ENCODE peak calls at places on chromosomes 12 and 14, in five cellular contexts. P is HTR-8/SVneo, J is substantia nigra, Y is pons, W is left cardiac atrium. R is an unnamed sample.

GRCh38 chr14:58060077-58060476 is 91.9 kb downstream of the ARMH4 start:
- DNase-seq in W (no peak), Y (no peak), P (no peak), J (no peak), R (no peak)

GRCh38 chr12:6069452-6070093 is 54.9 kb downstream of the VWF start:
- DNase-seq in J (no peak), W (peak), Y (no peak), P (no peak), R (peak)

GRCh38 chr14:74967618-74968017 is 12.2 kb upstream of the PGF start:
- DNase-seq in Y (no peak), P (no peak), J (no peak), W (no peak), R (no peak)

GRCh38 chr14:89201645-89202044 is 215.4 kb downstream of the FOXN3 start:
- DNase-seq in P (no peak), W (no peak), J (no peak), Y (no peak), R (no peak)

GRCh38 chr12:38291160-38291559 is 25.4 kb upstream of the ALG10B start:
- DNase-seq in P (no peak), J (no peak), Y (no peak), W (no peak), R (no peak)

GRCh38 chr14:54600685-54601084 is 33.8 kb downstream of the SAMD4A start:
- DNase-seq in W (no peak), J (no peak), Y (no peak), P (no peak), R (peak)

GRCh38 chr14:70640938-70641547 is 673 bp upstream of the TTC9 start:
- DNase-seq in P (peak), Y (no peak), W (no peak), J (no peak), R (no peak)

GRCh38 chr14:101022916-101023435 is 119.5 kb upstream of the RTL1 start:
- DNase-seq in W (no peak), Y (no peak), P (no peak), J (no peak), R (no peak)

GRCh38 chr14:99729991-99730875 is 46.1 kb downstream of the CYP46A1 start:
- DNase-seq in J (peak), P (peak), Y (no peak), W (peak), R (peak)

GRCh38 chr12:23536293-23536692 is 413.2 kb downstream of the SOX5 start:
- DNase-seq in W (no peak), P (no peak), J (no peak), Y (no peak), R (no peak)

GRCh38 chr12:48980953-48981756 is 3.0 kb downstream of the WNT1 start:
- DNase-seq in P (no peak), W (peak), Y (no peak), J (no peak), R (no peak)

GRCh38 chr12:65121049-65121955 is at the start of gene WIF1:
- DNase-seq in J (peak), Y (no peak), W (peak), P (peak), R (no peak)

GRCh38 chr14:93231129-93231979 is 24.3 kb downstream of the UBR7 start:
- DNase-seq in J (peak), Y (peak), P (no peak), W (peak), R (peak)

GRCh38 chr12:69389836-69390235 is 30.3 kb downstream of the YEATS4 start:
- DNase-seq in P (peak), W (no peak), Y (no peak), J (no peak), R (no peak)

GRCh38 chr14:67186789-67187188 is 2.5 kb upstream of the GARIN2 start:
- DNase-seq in J (no peak), Y (no peak), P (no peak), W (no peak), R (no peak)

GRCh38 chr14:101625336-101626097 is 64.2 kb downstream of the DIO3 start:
- DNase-seq in J (no peak), P (no peak), Y (no peak), W (no peak), R (no peak)

GRCh38 chr12:105083551-105084105 is 630 bp downstream of the ALDH1L2 start:
- DNase-seq in W (peak), J (peak), Y (peak), P (no peak), R (peak)

GRCh38 chr14:65817011-65817410 is 404.5 kb downstream of the FUT8 start:
- DNase-seq in P (no peak), J (no peak), Y (no peak), W (no peak), R (no peak)

GRCh38 chr12:7959278-7960063 is 23.5 kb upstream of the SLC2A3 start:
- DNase-seq in J (no peak), Y (no peak), P (no peak), W (no peak), R (no peak)

GRCh38 chr14:54116163-54116562 is 159.5 kb upstream of the BMP4 start:
- DNase-seq in P (no peak), J (no peak), W (no peak), Y (no peak), R (no peak)

GRCh38 chr12:116194935-116195431 is 82.5 kb downstream of the MED13L start:
- DNase-seq in P (no peak), J (no peak), Y (no peak), W (no peak), R (no peak)

GRCh38 chr14:96349286-96350075 is 13.7 kb downstream of the ATG2B start:
- DNase-seq in P (no peak), W (no peak), J (no peak), Y (no peak), R (no peak)

GRCh38 chr12:106353178-106353577 is 4.4 kb upstream of the POLR3B start:
- DNase-seq in Y (no peak), J (no peak), P (no peak), W (no peak), R (no peak)

GRCh38 chr14:75050852-75051555 is at the start of gene MLH3:
- DNase-seq in J (peak), Y (peak), P (peak), W (peak), R (peak)

GRCh38 chr14:65198346-65198745 is 96.0 kb upstream of the MAX start:
- DNase-seq in Y (no peak), J (no peak), W (no peak), P (no peak), R (no peak)

GRCh38 chr12:65430571-65431306 is 152.3 kb downstream of the MSRB3 start:
- DNase-seq in W (no peak), P (peak), Y (no peak), J (no peak), R (peak)

GRCh38 chr14:51451561-51451960 is 200.1 kb upstream of the FRMD6 start:
- DNase-seq in W (no peak), P (no peak), Y (no peak), J (no peak), R (no peak)

GRCh38 chr12:89334770-89335169 is 17.5 kb downstream of the DUSP6 start:
- DNase-seq in Y (no peak), W (no peak), J (no peak), P (no peak), R (no peak)

GRCh38 chr14:72341686-72342085 is 409.5 kb downstream of the RGS6 start:
- DNase-seq in J (no peak), P (no peak), W (no peak), Y (no peak), R (no peak)

GRCh38 chr12:586318-587071 is 76.8 kb downstream of the NINJ2 start:
- DNase-seq in Y (no peak), P (no peak), J (no peak), W (peak), R (no peak)

GRCh38 chr12:92665496-92665895 is 37.3 kb upstream of the PLEKHG7 start:
- DNase-seq in J (no peak), W (no peak), P (no peak), Y (no peak), R (no peak)

GRCh38 chr12:112496493-112496892 is 77.7 kb downstream of the PTPN11 start:
- DNase-seq in P (no peak), Y (no peak), W (no peak), J (no peak), R (no peak)

GRCh38 chr14:21072781-21073339 is 2.8 kb downstream of the ARHGEF40 start:
- DNase-seq in P (no peak), Y (no peak), J (no peak), W (no peak), R (no peak)

GRCh38 chr14:93009471-93010117 is 86.6 kb downstream of the CHGA start:
- DNase-seq in W (peak), J (peak), Y (peak), P (no peak), R (no peak)

GRCh38 chr12:121894633-121895032 is 6.0 kb downstream of the PSMD9 start:
- DNase-seq in Y (peak), W (no peak), J (no peak), P (peak), R (peak)